ENCODE peak calls at places on chromosomes 12 and 14, in seven cellular contexts. E, H, K, F, I, P and D are unnamed samples.

GRCh38 chr12:43653917-43654316 is 101.9 kb upstream of the ADAMTS20 start:
- DNase-seq in E (no peak), K (no peak), H (no peak), F (no peak), I (no peak), P (no peak), D (no peak)

GRCh38 chr12:115394498-115395220 is 710.7 kb upstream of the TBX3 start:
- DNase-seq in H (no peak), K (no peak), F (no peak), P (no peak), I (no peak), E (no peak), D (no peak)

GRCh38 chr12:91778091-91778819 is 367.4 kb downstream of the BTG1 start:
- DNase-seq in E (no peak), F (no peak), K (no peak), I (no peak), P (no peak), H (no peak), D (no peak)

GRCh38 chr12:77560714-77561113 is 270.0 kb upstream of the NAV3 start:
- DNase-seq in P (no peak), F (no peak), I (no peak), H (no peak), K (no peak), E (no peak), D (no peak)

GRCh38 chr12:103712191-103712590 is 125.1 kb downstream of the STAB2 start:
- DNase-seq in K (no peak), F (no peak), E (no peak), P (no peak), H (no peak), I (no peak), D (no peak)

GRCh38 chr14:102320033-102320660 is 601 bp downstream of the ZNF839 start:
- DNase-seq in F (no peak), E (peak; percentile 91), K (peak; percentile 58), H (peak; percentile 37), P (no peak), I (no peak), D (no peak)

GRCh38 chr12:27595231-27595642 is 71.2 kb downstream of the PPFIBP1 start:
- DNase-seq in K (no peak), E (no peak), F (peak; percentile 66), P (no peak), H (peak; percentile 72), I (no peak), D (no peak)

GRCh38 chr12:105209091-105209490 is 26.9 kb downstream of the APPL2 start:
- DNase-seq in K (no peak), F (no peak), H (no peak), E (no peak), P (no peak), I (no peak), D (no peak)

GRCh38 chr12:50728417-50728816 is 35.5 kb upstream of the ATF1 start:
- DNase-seq in H (no peak), P (no peak), K (no peak), F (no peak), E (no peak), I (no peak), D (no peak)

GRCh38 chr12:32595251-32595650 is 83.8 kb upstream of the DNM1L start:
- DNase-seq in I (no peak), H (no peak), K (no peak), F (peak; percentile 74), E (no peak), P (peak; percentile 52), D (no peak)

GRCh38 chr14:31969371-31969770 is 107.7 kb upstream of the ARHGAP5 start:
- DNase-seq in E (no peak), H (no peak), K (no peak), F (no peak), I (no peak), P (no peak), D (no peak)

GRCh38 chr12:121926874-121927706 is 8.7 kb downstream of the CFAP251 start:
- DNase-seq in F (no peak), E (no peak), I (no peak), H (no peak), P (no peak), K (no peak), D (no peak)

GRCh38 chr12:25455696-25456095 is 97.4 kb downstream of the LMNTD1 start:
- DNase-seq in I (no peak), P (no peak), K (no peak), F (no peak), E (no peak), H (no peak), D (no peak)

GRCh38 chr12:6925543-6926279 is 2.0 kb upstream of the ATN1 start:
- DNase-seq in E (peak; percentile 93), H (peak; percentile 75), I (peak; percentile 84), F (peak; percentile 87), K (peak; percentile 19), P (peak; percentile 70), D (no peak)

GRCh38 chr12:113002155-113002554 is 23.8 kb downstream of the OAS2 start:
- DNase-seq in I (no peak), P (no peak), H (no peak), K (no peak), F (no peak), E (no peak), D (no peak)

GRCh38 chr12:2654741-2655140 is 140.0 kb upstream of the FKBP4 start:
- DNase-seq in P (no peak), H (no peak), I (no peak), F (no peak), E (peak; percentile 20), K (no peak), D (no peak)

GRCh38 chr12:49651855-49652254 is 28.5 kb downstream of the PRPF40B start:
- DNase-seq in H (no peak), F (no peak), I (no peak), K (no peak), E (no peak), P (no peak), D (no peak)

GRCh38 chr12:76020731-76021672 is 10.6 kb downstream of the PHLDA1 start:
- DNase-seq in H (no peak), E (no peak), F (peak; percentile 95), P (peak; percentile 90), K (peak; percentile 78), I (no peak), D (no peak)

GRCh38 chr12:123813349-123813748 is 51.2 kb downstream of the DNAH10 start:
- DNase-seq in H (no peak), I (no peak), E (no peak), K (no peak), P (peak; percentile 28), F (no peak), D (no peak)

GRCh38 chr12:70831538-70831937 is 89.0 kb downstream of the PTPRR start:
- DNase-seq in H (no peak), P (no peak), I (no peak), E (no peak), K (no peak), F (no peak), D (no peak)

GRCh38 chr12:28941248-28941647 is 207.8 kb upstream of the FAR2 start:
- DNase-seq in K (no peak), P (no peak), E (no peak), H (no peak), F (no peak), I (no peak), D (no peak)

GRCh38 chr14:97719043-97719442 is 921.9 kb downstream of the VRK1 start:
- DNase-seq in P (no peak), K (no peak), H (no peak), F (no peak), I (no peak), E (no peak), D (no peak)

GRCh38 chr12:3614806-3615466 is 123.9 kb downstream of the PRMT8 start:
- DNase-seq in I (no peak), K (no peak), F (no peak), H (no peak), P (no peak), E (no peak), D (no peak)

GRCh38 chr12:27273114-27273513 is 29.0 kb downstream of the STK38L start:
- DNase-seq in K (no peak), H (no peak), I (no peak), F (no peak), P (no peak), E (no peak), D (no peak)

GRCh38 chr14:79920180-79920579 is 291.1 kb downstream of the DIO2 start:
- DNase-seq in K (no peak), P (no peak), E (no peak), F (no peak), H (no peak), I (no peak), D (no peak)

GRCh38 chr14:24941719-24942118 is 108.2 kb downstream of the STXBP6 start:
- DNase-seq in P (no peak), I (no peak), K (no peak), F (no peak), H (no peak), E (no peak), D (no peak)

GRCh38 chr12:3014641-3015040 is 55.4 kb downstream of the TEAD4 start:
- DNase-seq in E (no peak), P (no peak), I (no peak), F (no peak), H (no peak), K (no peak), D (no peak)

GRCh38 chr12:41479431-41479830 is 291.3 kb downstream of the PDZRN4 start:
- DNase-seq in E (no peak), I (no peak), F (no peak), P (no peak), K (no peak), H (no peak), D (no peak)

GRCh38 chr12:122681814-122682213 is 21.3 kb downstream of the HCAR2 start:
- DNase-seq in K (no peak), H (no peak), P (no peak), F (no peak), I (no peak), E (no peak), D (no peak)

DNA sequence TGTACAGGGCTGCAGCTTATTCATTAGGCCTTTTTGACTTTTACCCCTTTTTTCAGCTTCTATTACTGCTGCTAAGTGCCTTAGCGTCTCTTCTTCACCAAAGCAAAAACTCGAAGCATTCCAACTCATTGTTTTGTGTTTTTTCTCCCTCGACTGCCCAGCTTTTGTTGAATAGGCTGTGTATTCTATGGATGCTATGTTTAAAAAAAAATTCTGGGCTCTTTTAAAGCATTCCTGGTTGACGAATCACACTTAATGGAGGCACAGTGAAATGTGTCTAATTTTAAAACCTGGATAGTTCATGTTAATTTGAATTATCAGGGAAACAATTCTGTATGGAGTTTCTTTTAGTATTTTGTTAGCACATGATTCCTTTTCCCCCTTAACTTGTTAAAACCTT is 29.7 kb downstream of the KTN1 start:
- DNase-seq in P (no peak), I (no peak), E (no peak), F (no peak), H (no peak), K (no peak), D (no peak)
- H3K4me3 ChIP-seq in P (no peak overlapping the region), I (no peak overlapping the region), E (no peak overlapping the region), F (no peak overlapping the region), H (no peak overlapping the region), K (no peak overlapping the region), D (no peak overlapping the region)

GRCh38 chr12:95790025-95790911 is at the start of gene NTN4:
- DNase-seq in F (no peak), K (peak; percentile 26), I (peak; percentile 76), P (no peak), H (peak; percentile 47), E (peak; percentile 90), D (no peak)
- H3K4me3 ChIP-seq in F (peak within 1 kb of the TSS; percentile 55), K (peak within 1 kb of the TSS; percentile 36), I (peak within 1 kb of the TSS; percentile 80), P (peak within 1 kb of the TSS; percentile 82), H (peak within 1 kb of the TSS; percentile 71), E (peak within 1 kb of the TSS; percentile 83), D (peak within 1 kb of the TSS; percentile 92)

GRCh38 chr14:57865450-57866198 is at the start of gene SLC35F4:
- DNase-seq in E (no peak), F (no peak), P (no peak), H (peak; percentile 37), I (peak; percentile 97), K (no peak), D (no peak)
- H3K4me3 ChIP-seq in E (no peak within 1 kb of the TSS), F (no peak within 1 kb of the TSS), P (no peak within 1 kb of the TSS), H (peak within 1 kb of the TSS; percentile 59), I (peak within 1 kb of the TSS; percentile 72), K (no peak within 1 kb of the TSS), D (no peak within 1 kb of the TSS)

GRCh38 chr12:117097159-117097558 is 2.1 kb downstream of the TESC start:
- DNase-seq in E (no peak), I (no peak), K (no peak), F (no peak), P (no peak), H (no peak), D (no peak)
- H3K4me3 ChIP-seq in E (no peak overlapping the region), I (no peak overlapping the region), K (no peak overlapping the region), F (no peak overlapping the region), P (no peak overlapping the region), H (no peak overlapping the region), D (no peak overlapping the region)